ENCODE peak calls at places on chromosomes 12 and 14, in four cellular contexts. B is lower lobe of right lung, Y is upper lobe of right lung, C is lung. I is an unnamed sample.

GRCh38 chr12:51907864-51908425 is 641 bp downstream of the ACVRL1 start:
- DNase-seq in B (no peak), Y (no peak), C (no peak), I (no peak)

GRCh38 chr14:106218189-106218588 is 691.8 kb downstream of the TMEM121 start:
- DNase-seq in C (no peak), Y (no peak), B (no peak), I (no peak)

GRCh38 chr14:93538411-93538810 is 107.7 kb downstream of the UNC79 start:
- DNase-seq in C (no peak), Y (no peak), B (no peak), I (no peak)

GRCh38 chr12:79333144-79333543 is 357.6 kb downstream of the PAWR start:
- DNase-seq in C (no peak), Y (no peak), B (no peak), I (no peak)

GRCh38 chr14:64082837-64083236 is 211.3 kb downstream of the ESR2 start:
- DNase-seq in B (no peak), C (no peak), Y (no peak), I (no peak)

GRCh38 chr14:103897075-103897947 is 30.9 kb upstream of the TDRD9 start:
- DNase-seq in C (peak; percentile 52), Y (peak; percentile 56), B (no peak), I (no peak)

GRCh38 chr12:4781212-4781611 is 61.0 kb downstream of the GALNT8 start:
- DNase-seq in Y (no peak), B (no peak), C (no peak), I (no peak)

GRCh38 chr12:59149995-59150642 is 229.8 kb upstream of the LRIG3 start:
- DNase-seq in Y (no peak), C (no peak), B (no peak), I (peak; percentile 7)

GRCh38 chr12:219891-220352 is 6.0 kb upstream of the SLC6A12 start:
- DNase-seq in B (peak; percentile 87), Y (peak; percentile 89), C (peak; percentile 53), I (peak; percentile 85)

GRCh38 chr12:46518184-46518583 is 145.6 kb upstream of the SLC38A2 start:
- DNase-seq in B (no peak), C (no peak), Y (no peak), I (no peak)

GRCh38 chr14:58109761-58110160 is 42.3 kb downstream of the ARMH4 start:
- DNase-seq in B (no peak), C (no peak), Y (no peak), I (no peak)

GRCh38 chr14:60087664-60088063 is 4.1 kb upstream of the PCNX4 start:
- DNase-seq in Y (no peak), C (no peak), B (no peak), I (no peak)

GRCh38 chr12:76790564-76791552 is 26.9 kb downstream of the ZDHHC17 start:
- DNase-seq in B (no peak), Y (no peak), C (no peak), I (no peak)

GRCh38 chr12:108839011-108839889 is 18.1 kb downstream of the SSH1 start:
- DNase-seq in B (peak; percentile 58), Y (peak; percentile 69), C (no peak), I (no peak)

GRCh38 chr14:66624319-66624937 is 116.5 kb downstream of the GPHN start:
- DNase-seq in Y (peak; percentile 54), C (no peak), B (no peak), I (no peak)

GRCh38 chr12:76199808-76200207 is 115.3 kb upstream of the NAP1L1 start:
- DNase-seq in C (no peak), Y (no peak), B (no peak), I (no peak)

GRCh38 chr14:69657961-69658360 is 46.6 kb downstream of the SUSD6 start:
- DNase-seq in B (peak; percentile 74), C (peak; percentile 61), Y (peak; percentile 79), I (no peak)

GRCh38 chr14:35879654-35880249 is 53.6 kb downstream of the BRMS1L start:
- DNase-seq in C (no peak), Y (no peak), B (no peak), I (no peak)

GRCh38 chr14:70555890-70556289 is 21.1 kb upstream of the ADAM20 start:
- DNase-seq in C (no peak), B (no peak), Y (no peak), I (no peak)

GRCh38 chr12:2719405-2719804 is 75.4 kb upstream of the FKBP4 start:
- DNase-seq in Y (no peak), B (no peak), C (no peak), I (no peak)

GRCh38 chr12:50567926-50568325 is 63.1 kb downstream of the DIP2B start:
- DNase-seq in C (no peak), B (no peak), Y (no peak), I (no peak)

GRCh38 chr12:114682920-114683708 is 861 bp downstream of the TBX3 start:
- DNase-seq in Y (no peak), B (no peak), C (no peak), I (no peak)

GRCh38 chr14:90281766-90282165 is 25.4 kb downstream of the PSMC1 start:
- DNase-seq in C (no peak), Y (no peak), B (no peak), I (no peak)

GRCh38 chr12:56286044-56286830 is 13.9 kb downstream of the CS start:
- DNase-seq in B (no peak), C (no peak), Y (no peak), I (no peak)

GRCh38 chr14:81710232-81710845 is 176.7 kb upstream of the SEL1L start:
- DNase-seq in C (no peak), Y (no peak), B (no peak), I (peak; percentile 26)

GRCh38 chr14:53093206-53093605 is 59.9 kb downstream of the DDHD1 start:
- DNase-seq in B (no peak), Y (no peak), C (no peak), I (no peak)

GRCh38 chr14:99176156-99176945 is 95.6 kb downstream of the BCL11B start:
- DNase-seq in B (no peak), Y (no peak), C (no peak), I (no peak)

GRCh38 chr14:80164991-80165390 is 46.3 kb downstream of the DIO2 start:
- DNase-seq in Y (no peak), B (no peak), C (no peak), I (no peak)

GRCh38 chr12:110585231-110585799 is 2.2 kb upstream of the PPTC7 start:
- DNase-seq in B (no peak), C (peak; percentile 65), Y (no peak), I (no peak)

GRCh38 chr14:68027276-68027675 is 207.7 kb downstream of the RAD51B start:
- DNase-seq in Y (no peak), C (no peak), B (no peak), I (no peak)

GRCh38 chr12:2311001-2311778 is 258.4 kb downstream of the CACNA1C start:
- DNase-seq in Y (no peak), C (no peak), B (no peak), I (no peak)

GRCh38 chr14:62497708-62498107 is 547.5 kb downstream of the KCNH5 start:
- DNase-seq in C (no peak), Y (no peak), B (no peak), I (no peak)

GRCh38 chr12:115313929-115314328 is 630.0 kb upstream of the TBX3 start:
- DNase-seq in C (no peak), Y (no peak), B (no peak), I (no peak)

GRCh38 chr12:22978962-22979361 is 354.0 kb downstream of the ETNK1 start:
- DNase-seq in Y (no peak), C (no peak), B (no peak), I (no peak)

GRCh38 chr12:65362231-65362630 is 83.7 kb downstream of the MSRB3 start:
- DNase-seq in B (no peak), Y (no peak), C (no peak), I (no peak)

GRCh38 chr12:19186722-19187661 is 57.5 kb downstream of the PLEKHA5 start:
- DNase-seq in B (no peak), C (no peak), Y (no peak), I (peak; percentile 3)

DNA sequence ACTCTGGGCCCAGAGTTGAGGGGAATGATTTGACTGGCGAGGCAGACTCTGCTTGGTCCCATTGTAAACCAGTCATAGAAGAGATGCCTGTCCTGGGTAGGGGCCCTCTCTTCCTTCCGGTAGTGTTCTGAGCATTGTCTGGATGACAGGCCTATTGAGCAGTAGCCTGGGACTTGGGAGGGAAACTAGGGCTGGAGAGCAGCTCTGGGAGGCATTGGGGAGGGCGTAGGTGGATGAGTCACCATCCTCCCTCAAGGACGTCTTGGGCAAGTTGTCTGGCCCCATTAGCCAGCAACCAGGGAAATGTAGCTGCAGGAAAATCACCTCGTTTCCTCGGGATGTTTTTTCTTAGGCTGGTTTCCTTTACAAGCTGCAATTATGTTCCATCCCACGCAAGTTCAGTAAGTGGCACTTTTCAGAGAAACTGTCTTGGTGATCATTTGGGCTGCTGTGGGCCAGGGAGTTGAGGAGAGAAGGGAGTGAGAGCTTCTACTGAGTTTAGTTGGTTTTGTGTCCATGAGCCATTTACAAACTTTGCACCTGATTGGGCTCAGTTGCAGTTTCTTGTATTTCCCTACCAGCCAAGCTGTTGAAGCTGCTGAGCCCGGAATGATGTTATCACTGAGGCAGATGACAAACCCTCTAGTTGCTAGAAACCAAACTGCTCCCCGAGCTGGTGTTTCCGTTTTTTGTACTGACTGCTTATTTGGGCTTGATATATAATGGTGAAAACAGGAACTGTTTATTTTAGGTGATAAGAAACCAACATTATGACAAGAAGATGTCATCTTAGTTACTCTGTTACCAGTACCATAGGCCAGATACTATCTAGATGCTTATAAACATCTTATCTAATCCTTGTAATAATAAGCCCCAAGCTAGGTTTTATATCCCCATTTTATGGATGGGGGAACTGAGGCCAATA is 147.6 kb downstream of the CHST11 start:
- DNase-seq in B (peak; percentile 83), Y (peak; percentile 83), C (peak; percentile 77), I (peak; percentile 89)
- H3K27ac ChIP-seq in B (peak overlapping the region; percentile 74), Y (peak overlapping the region; percentile 77), C (peak overlapping the region; percentile 84), I (peak overlapping the region; percentile 67)

GRCh38 chr14:47439953-47440352 is 235.5 kb downstream of the MDGA2 start:
- DNase-seq in C (no peak), B (no peak), Y (no peak), I (no peak)

GRCh38 chr14:47447076-47447475 is 228.3 kb downstream of the MDGA2 start:
- DNase-seq in C (no peak), B (no peak), Y (no peak), I (no peak)

GRCh38 chr14:47438650-47439140 is 236.7 kb downstream of the MDGA2 start:
- DNase-seq in C (no peak), Y (no peak), B (no peak), I (no peak)

GRCh38 chr14:47442206-47442605 is 233.2 kb downstream of the MDGA2 start:
- DNase-seq in Y (no peak), B (no peak), C (no peak), I (no peak)
- TF ChIP-seq CTCF in Y (no peak), B (no peak), C (no peak), I (no peak)

GRCh38 chr14:104967414-104968152 is 10.6 kb downstream of the AHNAK2 start:
- DNase-seq in Y (peak; percentile 78), C (no peak), B (peak; percentile 69), I (no peak)
- H3K4me3 ChIP-seq in Y (peak overlapping the region; percentile 39), C (no peak overlapping the region), B (peak overlapping the region; percentile 42), I (no peak overlapping the region)

GRCh38 chr14:54906075-54906474 is 3.4 kb upstream of the GCH1 start:
- DNase-seq in B (no peak), Y (no peak), C (no peak), I (no peak)

GRCh38 chr14:54902143-54902520 is 494 bp downstream of the GCH1 start:
- DNase-seq in Y (peak; percentile 91), B (peak; percentile 88), C (peak; percentile 68), I (peak; percentile 43)

GRCh38 chr14:54902521-54903420 is at the start of gene GCH1:
- DNase-seq in C (peak; percentile 72), Y (peak; percentile 90), B (peak; percentile 83), I (peak; percentile 18)

GRCh38 chr14:54895683-54896082 is 6.9 kb downstream of the GCH1 start:
- DNase-seq in B (no peak), Y (no peak), C (no peak), I (no peak)

GRCh38 chr14:54901380-54902142 is 1.1 kb downstream of the GCH1 start:
- DNase-seq in B (no peak), C (no peak), Y (no peak), I (no peak)
- H3K27ac ChIP-seq in B (peak overlapping the region; percentile 90), C (peak overlapping the region; percentile 89), Y (peak overlapping the region; percentile 81), I (no peak overlapping the region)